ENCODE peak calls at places on chromosomes 4 and X, in six cellular contexts. D is cardiac septum, O is NCI-H1417, G is neural crest cell, B is T-helper 2 cell, C is NCI-H1694. X is an unnamed sample.

GRCh38 chr4:150033937-150034336 is 44.3 kb upstream of the DCLK2 start:
- DNase-seq in G (no peak), O (no peak), D (no peak), B (no peak), C (no peak), X (no peak)

GRCh38 chr4:185343726-185344581 is 51.8 kb downstream of the LRP2BP start:
- DNase-seq in O (no peak), G (no peak), B (no peak), C (peak; percentile 10), D (no peak), X (no peak)

GRCh38 chrX:29435396-29435795 is 780.0 kb upstream of the MAGEB2 start:
- DNase-seq in D (no peak), G (no peak), C (no peak), B (no peak), O (no peak), X (no peak)

GRCh38 chr4:118776166-118776954 is 59.6 kb downstream of the SEC24D start:
- DNase-seq in D (no peak), G (no peak), B (no peak), O (no peak), C (no peak), X (no peak)

GRCh38 chr4:78642934-78643333 is 91.4 kb downstream of the ANXA3 start:
- DNase-seq in D (no peak), C (no peak), O (no peak), G (no peak), B (no peak), X (no peak)

GRCh38 chrX:78945186-78945912 is at the start of gene P2RY10:
- DNase-seq in D (no peak), B (peak; percentile 90), C (no peak), O (no peak), G (no peak), X (no peak)

GRCh38 chr4:10002278-10002677 is 19.0 kb downstream of the SLC2A9 start:
- DNase-seq in C (no peak), O (no peak), B (peak; percentile 46), G (no peak), D (peak; percentile 6), X (no peak)

GRCh38 chr4:129344058-129344457 is 248.1 kb downstream of the C4orf33 start:
- DNase-seq in C (peak; percentile 35), D (no peak), B (peak; percentile 11), G (peak; percentile 7), O (peak; percentile 40), X (no peak)

GRCh38 chr4:105969575-105969974 is 74.3 kb downstream of the NPNT start:
- DNase-seq in G (no peak), C (no peak), B (no peak), O (no peak), D (no peak), X (no peak)

GRCh38 chr4:121220698-121221097 is 56.6 kb upstream of the TNIP3 start:
- DNase-seq in C (no peak), B (no peak), O (no peak), D (no peak), G (no peak), X (no peak)

GRCh38 chrX:68892651-68893050 is 63.8 kb downstream of the EFNB1 start:
- DNase-seq in C (no peak), G (no peak), D (no peak), B (no peak), O (no peak), X (no peak)

GRCh38 chrX:119240356-119240755 is 4.3 kb downstream of the PGRMC1 start:
- DNase-seq in G (no peak), D (no peak), C (no peak), B (no peak), O (no peak), X (no peak)

GRCh38 chrX:49165901-49166881 is 3.6 kb downstream of the MAGIX start:
- DNase-seq in D (peak; percentile 91), O (peak; percentile 82), C (no peak), G (peak; percentile 30), B (peak; percentile 89), X (peak; percentile 48)

GRCh38 chrX:152575331-152575730 is 62.4 kb upstream of the GABRQ start:
- DNase-seq in G (no peak), D (no peak), C (no peak), B (no peak), O (no peak), X (no peak)

GRCh38 chr4:82652062-82652461 is 90.3 kb upstream of the TMEM150C start:
- DNase-seq in D (no peak), B (no peak), C (no peak), G (no peak), O (no peak), X (no peak)

GRCh38 chrX:108362026-108362425 is 76.2 kb downstream of the COL4A6 start:
- DNase-seq in O (no peak), G (no peak), C (no peak), D (no peak), B (no peak), X (no peak)

GRCh38 chr4:174592985-174593335 is 70.7 kb upstream of the HPGD start:
- DNase-seq in D (no peak), G (no peak), C (no peak), O (no peak), B (no peak), X (no peak)

GRCh38 chrX:12955882-12956703 is 18.8 kb upstream of the TMSB4X start:
- DNase-seq in B (peak; percentile 82), C (no peak), O (no peak), G (no peak), D (peak; percentile 86), X (peak; percentile 56)

GRCh38 chr4:95466791-95467190 is 82.0 kb downstream of the UNC5C start:
- DNase-seq in C (no peak), O (no peak), D (no peak), B (no peak), G (no peak), X (no peak)

GRCh38 chrX:49661881-49662280 is 33.9 kb downstream of the PAGE1 start:
- DNase-seq in D (no peak), G (no peak), B (no peak), O (no peak), C (no peak), X (no peak)

GRCh38 chr4:112523008-112523440 is 7.0 kb upstream of the NEUROG2 start:
- DNase-seq in B (peak; percentile 62), O (no peak), C (no peak), D (no peak), G (peak; percentile 46), X (no peak)

GRCh38 chr4:25535278-25535677 is 120.4 kb upstream of the SLC34A2 start:
- DNase-seq in G (no peak), O (no peak), B (no peak), C (no peak), D (no peak), X (no peak)

GRCh38 chr4:45345551-45345950 is 619.2 kb upstream of the GNPDA2 start:
- DNase-seq in G (no peak), B (no peak), D (no peak), O (no peak), C (no peak), X (no peak)

GRCh38 chrX:31371956-31372355 is 300.1 kb upstream of the FTHL17 start:
- DNase-seq in C (no peak), G (no peak), B (no peak), O (no peak), D (no peak), X (no peak)

GRCh38 chrX:118348186-118348810 is 2.4 kb downstream of the WDR44 start:
- DNase-seq in O (no peak), B (peak; percentile 18), D (no peak), G (no peak), C (no peak), X (no peak)

GRCh38 chrX:130106071-130106470 is 4.2 kb downstream of the ELF4 start:
- DNase-seq in O (no peak), B (no peak), C (no peak), G (no peak), D (no peak), X (no peak)

GRCh38 chrX:153981771-153982533 is 9.4 kb downstream of the TMEM187 start:
- DNase-seq in G (no peak), B (peak; percentile 93), D (no peak), C (no peak), O (no peak), X (no peak)

GRCh38 chr4:114281561-114281960 is 302.1 kb upstream of the ARSJ start:
- DNase-seq in C (no peak), O (no peak), B (no peak), G (no peak), D (no peak), X (no peak)

GRCh38 chrX:20500171-20500865 is 233.6 kb upstream of the RPS6KA3 start:
- DNase-seq in D (no peak), G (no peak), C (no peak), B (peak; percentile 64), O (no peak), X (no peak)

GRCh38 chr4:186104114-186104894 is at the start of gene FAM149A:
- DNase-seq in O (peak; percentile 52), G (no peak), D (no peak), B (peak; percentile 33), C (no peak), X (no peak)

GRCh38 chr4:142282870-142283431 is 563.1 kb downstream of the INPP4B start:
- DNase-seq in D (no peak), C (peak; percentile 2), O (no peak), B (peak; percentile 44), G (peak; percentile 47), X (no peak)

GRCh38 chr4:112708772-112709171 is 71.8 kb downstream of the LARP7 start:
- DNase-seq in O (no peak), B (no peak), D (no peak), G (no peak), C (no peak), X (no peak)

GRCh38 chr4:80115368-80116181 is 42.5 kb upstream of the ANTXR2 start:
- DNase-seq in D (no peak), O (no peak), B (no peak), G (no peak), C (no peak), X (peak; percentile 54)

GRCh38 chr4:82774711-82775171 is 23.9 kb downstream of the SCD5 start:
- DNase-seq in D (no peak), G (no peak), C (no peak), B (no peak), O (no peak), X (no peak)

GRCh38 chr4:87370071-87370470 is 20.9 kb downstream of the HSD17B11 start:
- DNase-seq in D (no peak), C (no peak), B (no peak), O (no peak), G (no peak), X (no peak)

GRCh38 chrX:259692-260355 is 21.4 kb upstream of the PLCXD1 start:
- DNase-seq in D (no peak), B (no peak), O (no peak), G (no peak), C (no peak), X (no peak)

GRCh38 chrX:103520391-103520790 is 1.1 kb upstream of the RAB40A start:
- DNase-seq in C (no peak), G (no peak), B (no peak), O (no peak), D (no peak), X (peak; percentile 2)